ENCODE peak calls at places on chromosomes 13 and 19, in nine cellular contexts. One of them, this sample, is unnamed.
A peak's percentile ranks its signal among the peaks of the same experiment; 100 is the strongest.

GRCh38 chr13:32284927-32285632 is 30.1 kb downstream of the ZAR1L start:
- DNase-seq in heart left ventricle: no peak
- DNase-seq in suprapubic skin: no peak
- DNase-seq in esophagus squamous epithelium: no peak
- DNase-seq in ovary: no peak
- DNase-seq in uterus: no peak
- DNase-seq in breast epithelium: no peak
- DNase-seq in NB4: no peak
- DNase-seq in adrenal gland: peak; percentile 31
- DNase-seq in this sample: no peak

GRCh38 chr19:45130888-45131615 is 29.7 kb downstream of the NKPD1 start:
- DNase-seq in heart left ventricle: no peak
- DNase-seq in suprapubic skin: no peak
- DNase-seq in esophagus squamous epithelium: no peak
- DNase-seq in ovary: no peak
- DNase-seq in uterus: no peak
- DNase-seq in breast epithelium: no peak
- DNase-seq in NB4: no peak
- DNase-seq in adrenal gland: no peak
- DNase-seq in this sample: no peak

GRCh38 chr19:55636723-55637122 is 4.1 kb upstream of the ZNF580 start:
- DNase-seq in heart left ventricle: no peak
- DNase-seq in suprapubic skin: no peak
- DNase-seq in esophagus squamous epithelium: no peak
- DNase-seq in ovary: no peak
- DNase-seq in uterus: no peak
- DNase-seq in breast epithelium: no peak
- DNase-seq in NB4: no peak
- DNase-seq in adrenal gland: no peak
- DNase-seq in this sample: no peak

GRCh38 chr13:42049454-42049780 is 969 bp downstream of the DGKH start:
- DNase-seq in heart left ventricle: no peak
- DNase-seq in suprapubic skin: no peak
- DNase-seq in esophagus squamous epithelium: no peak
- DNase-seq in ovary: no peak
- DNase-seq in uterus: no peak
- DNase-seq in breast epithelium: no peak
- DNase-seq in NB4: no peak
- DNase-seq in adrenal gland: no peak
- DNase-seq in this sample: no peak

GRCh38 chr19:7983995-7984837 is 21.2 kb downstream of the ELAVL1 start:
- DNase-seq in heart left ventricle: no peak
- DNase-seq in suprapubic skin: no peak
- DNase-seq in esophagus squamous epithelium: no peak
- DNase-seq in ovary: no peak
- DNase-seq in uterus: no peak
- DNase-seq in breast epithelium: no peak
- DNase-seq in NB4: no peak
- DNase-seq in adrenal gland: no peak
- DNase-seq in this sample: no peak

GRCh38 chr13:28746289-28746612 is 27.5 kb upstream of the SLC46A3 start:
- DNase-seq in heart left ventricle: no peak
- DNase-seq in suprapubic skin: no peak
- DNase-seq in esophagus squamous epithelium: no peak
- DNase-seq in ovary: no peak
- DNase-seq in uterus: no peak
- DNase-seq in breast epithelium: no peak
- DNase-seq in NB4: no peak
- DNase-seq in adrenal gland: no peak
- DNase-seq in this sample: no peak

GRCh38 chr13:102693781-102694180 is 1.1 kb downstream of the METTL21C start:
- DNase-seq in heart left ventricle: no peak
- DNase-seq in suprapubic skin: no peak
- DNase-seq in esophagus squamous epithelium: no peak
- DNase-seq in ovary: no peak
- DNase-seq in uterus: no peak
- DNase-seq in breast epithelium: no peak
- DNase-seq in NB4: no peak
- DNase-seq in adrenal gland: no peak
- DNase-seq in this sample: no peak

GRCh38 chr19:15374796-15375440 is 4.7 kb downstream of the AKAP8 start:
- DNase-seq in heart left ventricle: peak; percentile 83
- DNase-seq in suprapubic skin: no peak
- DNase-seq in esophagus squamous epithelium: no peak
- DNase-seq in ovary: no peak
- DNase-seq in uterus: peak; percentile 46
- DNase-seq in breast epithelium: no peak
- DNase-seq in NB4: no peak
- DNase-seq in adrenal gland: peak; percentile 77
- DNase-seq in this sample: no peak

DNA sequence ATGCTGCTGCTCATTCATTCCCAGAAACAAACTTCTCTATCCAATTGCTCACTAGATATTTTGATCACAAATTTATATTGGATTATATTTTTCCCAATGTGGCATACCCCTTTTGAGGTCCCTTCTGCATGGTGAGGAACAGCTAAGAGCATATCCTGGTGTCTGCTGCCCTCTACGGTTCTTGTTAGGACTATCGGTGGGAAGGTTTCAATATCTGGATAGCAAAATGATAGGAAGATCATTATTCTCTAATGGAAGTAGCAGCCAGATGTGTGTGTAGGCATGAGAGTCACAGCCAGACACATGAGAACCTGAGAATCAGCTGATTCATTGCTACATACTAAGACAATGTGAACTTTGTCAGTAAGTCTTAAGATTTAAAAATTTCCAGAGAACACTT is 1422.4 kb upstream of the MIR17HG start:
- DNase-seq in heart left ventricle: no peak
- DNase-seq in suprapubic skin: no peak
- DNase-seq in esophagus squamous epithelium: no peak
- DNase-seq in ovary: no peak
- DNase-seq in uterus: no peak
- DNase-seq in breast epithelium: no peak
- DNase-seq in NB4: peak; percentile 38
- DNase-seq in adrenal gland: no peak
- DNase-seq in this sample: no peak
- TF ChIP-seq CTCF in heart left ventricle: peak; percentile 16
- TF ChIP-seq CTCF in suprapubic skin: no peak
- TF ChIP-seq CTCF in esophagus squamous epithelium: no peak
- TF ChIP-seq CTCF in ovary: no peak
- TF ChIP-seq CTCF in uterus: no peak
- TF ChIP-seq CTCF in breast epithelium: no peak
- TF ChIP-seq CTCF in NB4: peak; percentile 32
- TF ChIP-seq CTCF in adrenal gland: no peak
- TF ChIP-seq CTCF in this sample: no peak

GRCh38 chr19:36103040-36103626 is 7.8 kb upstream of the OVOL3 start:
- DNase-seq in heart left ventricle: no peak
- DNase-seq in suprapubic skin: no peak
- DNase-seq in esophagus squamous epithelium: no peak
- DNase-seq in ovary: no peak
- DNase-seq in uterus: no peak
- DNase-seq in breast epithelium: no peak
- DNase-seq in NB4: no peak
- DNase-seq in adrenal gland: no peak
- DNase-seq in this sample: no peak

GRCh38 chr19:36099166-36099785 is 11.7 kb upstream of the OVOL3 start:
- DNase-seq in heart left ventricle: no peak
- DNase-seq in suprapubic skin: no peak
- DNase-seq in esophagus squamous epithelium: no peak
- DNase-seq in ovary: no peak
- DNase-seq in uterus: no peak
- DNase-seq in breast epithelium: no peak
- DNase-seq in NB4: no peak
- DNase-seq in adrenal gland: no peak
- DNase-seq in this sample: no peak

GRCh38 chr19:36097036-36097435 is 13.9 kb upstream of the OVOL3 start:
- DNase-seq in heart left ventricle: no peak
- DNase-seq in suprapubic skin: no peak
- DNase-seq in esophagus squamous epithelium: no peak
- DNase-seq in ovary: no peak
- DNase-seq in uterus: no peak
- DNase-seq in breast epithelium: no peak
- DNase-seq in NB4: no peak
- DNase-seq in adrenal gland: no peak
- DNase-seq in this sample: no peak

GRCh38 chr19:36101550-36102327 is 9.2 kb upstream of the OVOL3 start:
- DNase-seq in heart left ventricle: no peak
- DNase-seq in suprapubic skin: no peak
- DNase-seq in esophagus squamous epithelium: no peak
- DNase-seq in ovary: no peak
- DNase-seq in uterus: no peak
- DNase-seq in breast epithelium: no peak
- DNase-seq in NB4: no peak
- DNase-seq in adrenal gland: no peak
- DNase-seq in this sample: peak; percentile 50

GRCh38 chr19:36100476-36100875 is 10.5 kb upstream of the OVOL3 start:
- DNase-seq in heart left ventricle: peak; percentile 90
- DNase-seq in suprapubic skin: no peak
- DNase-seq in esophagus squamous epithelium: no peak
- DNase-seq in ovary: no peak
- DNase-seq in uterus: no peak
- DNase-seq in breast epithelium: no peak
- DNase-seq in NB4: no peak
- DNase-seq in adrenal gland: no peak
- DNase-seq in this sample: no peak
- TF ChIP-seq POLR2A in heart left ventricle: no peak
- TF ChIP-seq POLR2A in suprapubic skin: no peak
- TF ChIP-seq POLR2A in esophagus squamous epithelium: no peak
- TF ChIP-seq POLR2A in ovary: no peak
- TF ChIP-seq POLR2A in uterus: no peak
- TF ChIP-seq POLR2A in breast epithelium: no peak
- TF ChIP-seq POLR2A in NB4: no peak
- TF ChIP-seq POLR2A in adrenal gland: no peak
- TF ChIP-seq POLR2A in this sample: no peak

GRCh38 chr13:40440990-40441820 is 225.2 kb downstream of the FOXO1 start:
- DNase-seq in heart left ventricle: peak; percentile 92
- DNase-seq in suprapubic skin: peak; percentile 79
- DNase-seq in esophagus squamous epithelium: no peak
- DNase-seq in ovary: peak; percentile 70
- DNase-seq in uterus: peak; percentile 69
- DNase-seq in breast epithelium: peak; percentile 73
- DNase-seq in NB4: no peak
- DNase-seq in adrenal gland: peak; percentile 88
- DNase-seq in this sample: peak; percentile 63

GRCh38 chr13:40434516-40435397 is 231.7 kb downstream of the FOXO1 start:
- DNase-seq in heart left ventricle: no peak
- DNase-seq in suprapubic skin: no peak
- DNase-seq in esophagus squamous epithelium: no peak
- DNase-seq in ovary: no peak
- DNase-seq in uterus: no peak
- DNase-seq in breast epithelium: no peak
- DNase-seq in NB4: no peak
- DNase-seq in adrenal gland: no peak
- DNase-seq in this sample: no peak

GRCh38 chr13:40439928-40440327 is 226.5 kb downstream of the FOXO1 start:
- DNase-seq in heart left ventricle: peak; percentile 45
- DNase-seq in suprapubic skin: no peak
- DNase-seq in esophagus squamous epithelium: no peak
- DNase-seq in ovary: peak; percentile 67
- DNase-seq in uterus: peak; percentile 42
- DNase-seq in breast epithelium: no peak
- DNase-seq in NB4: no peak
- DNase-seq in adrenal gland: no peak
- DNase-seq in this sample: no peak

GRCh38 chr13:40438999-40439797 is 227.2 kb downstream of the FOXO1 start:
- DNase-seq in heart left ventricle: no peak
- DNase-seq in suprapubic skin: no peak
- DNase-seq in esophagus squamous epithelium: no peak
- DNase-seq in ovary: peak; percentile 45
- DNase-seq in uterus: no peak
- DNase-seq in breast epithelium: no peak
- DNase-seq in NB4: no peak
- DNase-seq in adrenal gland: no peak
- DNase-seq in this sample: no peak

DNA sequence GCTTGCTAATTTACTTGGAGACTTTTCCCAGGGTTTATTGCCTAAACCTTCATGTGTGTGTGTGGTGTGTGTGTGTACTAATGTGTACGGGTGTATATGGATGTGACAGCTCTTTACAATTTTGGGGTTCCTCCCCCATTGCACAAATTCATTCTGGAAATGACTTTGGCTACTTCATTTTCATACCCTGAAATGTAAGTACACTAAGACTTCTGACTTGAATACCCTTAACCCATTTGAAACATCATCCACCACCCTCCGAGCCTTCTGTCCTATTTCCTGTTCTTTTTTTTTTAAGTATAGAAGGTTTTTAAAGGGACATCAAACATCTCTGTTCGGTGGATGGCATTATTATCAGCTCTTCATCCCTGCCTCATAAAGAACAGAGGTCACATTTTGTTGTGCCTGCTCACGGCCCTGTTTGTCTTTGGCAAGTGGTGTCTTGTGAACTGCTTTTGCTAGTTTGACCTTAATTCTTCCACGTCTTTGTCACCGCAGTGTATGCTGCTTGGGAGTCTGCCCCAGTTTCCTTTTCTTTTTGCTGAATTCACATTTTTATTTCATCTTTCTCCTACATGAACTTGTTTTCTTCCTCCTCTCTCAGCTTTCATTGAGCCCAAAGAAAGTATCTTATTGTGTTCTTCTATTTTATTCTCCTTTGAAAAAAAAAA is 228.3 kb downstream of the FOXO1 start:
- DNase-seq in heart left ventricle: no peak
- DNase-seq in suprapubic skin: no peak
- DNase-seq in esophagus squamous epithelium: no peak
- DNase-seq in ovary: no peak
- DNase-seq in uterus: no peak
- DNase-seq in breast epithelium: no peak
- DNase-seq in NB4: no peak
- DNase-seq in adrenal gland: no peak
- DNase-seq in this sample: no peak
- H3K4me3 ChIP-seq in heart left ventricle: no peak overlapping the region
- H3K4me3 ChIP-seq in suprapubic skin: no peak overlapping the region
- H3K4me3 ChIP-seq in esophagus squamous epithelium: no peak overlapping the region
- H3K4me3 ChIP-seq in ovary: no peak overlapping the region
- H3K4me3 ChIP-seq in uterus: no peak overlapping the region
- H3K4me3 ChIP-seq in breast epithelium: no peak overlapping the region
- H3K4me3 ChIP-seq in NB4: no peak overlapping the region
- H3K4me3 ChIP-seq in adrenal gland: no peak overlapping the region
- H3K4me3 ChIP-seq in this sample: no peak overlapping the region

GRCh38 chr13:98449273-98449672 is 127.6 kb downstream of the STK24 start:
- DNase-seq in heart left ventricle: no peak
- DNase-seq in suprapubic skin: no peak
- DNase-seq in esophagus squamous epithelium: no peak
- DNase-seq in ovary: no peak
- DNase-seq in uterus: no peak
- DNase-seq in breast epithelium: no peak
- DNase-seq in NB4: no peak
- DNase-seq in adrenal gland: no peak
- DNase-seq in this sample: no peak

GRCh38 chr13:98447130-98447529 is 129.8 kb downstream of the STK24 start:
- DNase-seq in heart left ventricle: no peak
- DNase-seq in suprapubic skin: no peak
- DNase-seq in esophagus squamous epithelium: no peak
- DNase-seq in ovary: no peak
- DNase-seq in uterus: no peak
- DNase-seq in breast epithelium: no peak
- DNase-seq in NB4: no peak
- DNase-seq in adrenal gland: no peak
- DNase-seq in this sample: no peak

GRCh38 chr13:98447881-98448641 is 128.8 kb downstream of the STK24 start:
- DNase-seq in heart left ventricle: peak; percentile 63
- DNase-seq in suprapubic skin: no peak
- DNase-seq in esophagus squamous epithelium: no peak
- DNase-seq in ovary: peak; percentile 51
- DNase-seq in uterus: no peak
- DNase-seq in breast epithelium: no peak
- DNase-seq in NB4: peak; percentile 37
- DNase-seq in adrenal gland: no peak
- DNase-seq in this sample: no peak

GRCh38 chr13:98450012-98450411 is 126.9 kb downstream of the STK24 start:
- DNase-seq in heart left ventricle: no peak
- DNase-seq in suprapubic skin: no peak
- DNase-seq in esophagus squamous epithelium: no peak
- DNase-seq in ovary: no peak
- DNase-seq in uterus: no peak
- DNase-seq in breast epithelium: no peak
- DNase-seq in NB4: no peak
- DNase-seq in adrenal gland: no peak
- DNase-seq in this sample: no peak

GRCh38 chr13:98448642-98448928 is 128.3 kb downstream of the STK24 start:
- DNase-seq in heart left ventricle: no peak
- DNase-seq in suprapubic skin: no peak
- DNase-seq in esophagus squamous epithelium: no peak
- DNase-seq in ovary: no peak
- DNase-seq in uterus: no peak
- DNase-seq in breast epithelium: no peak
- DNase-seq in NB4: no peak
- DNase-seq in adrenal gland: no peak
- DNase-seq in this sample: no peak
- TF ChIP-seq CTCF in heart left ventricle: no peak
- TF ChIP-seq CTCF in suprapubic skin: no peak
- TF ChIP-seq CTCF in esophagus squamous epithelium: peak; percentile 2
- TF ChIP-seq CTCF in ovary: no peak
- TF ChIP-seq CTCF in uterus: no peak
- TF ChIP-seq CTCF in breast epithelium: no peak
- TF ChIP-seq CTCF in NB4: no peak
- TF ChIP-seq CTCF in adrenal gland: no peak
- TF ChIP-seq CTCF in this sample: no peak

This sample was measured in lower leg skin.